ENCODE peak calls at places on chromosomes 11 and 22, in nine cellular contexts. One of them, this sample, is unnamed.

GRCh38 chr11:69380921-69381581 is 87.1 kb downstream of the MYEOV start:
- DNase-seq in midbrain: peak
- DNase-seq in EL: no peak
- DNase-seq in fibroblast of villous mesenchyme: no peak
- DNase-seq in germinal center: no peak
- DNase-seq in upper lobe of left lung: no peak
- DNase-seq in astrocyte of the cerebellum: no peak
- DNase-seq in RCC 7860: no peak
- DNase-seq in H9: no peak
- DNase-seq in this sample: no peak

GRCh38 chr22:26650722-26651421 is 6.5 kb upstream of the MIAT start:
- DNase-seq in H9: no peak
- DNase-seq in fibroblast of villous mesenchyme: no peak
- DNase-seq in germinal center: no peak
- DNase-seq in upper lobe of left lung: no peak
- DNase-seq in astrocyte of the cerebellum: no peak
- DNase-seq in EL: no peak
- DNase-seq in midbrain: no peak
- DNase-seq in RCC 7860: no peak
- DNase-seq in this sample: no peak

GRCh38 chr11:16773981-16774710 is 35.7 kb downstream of the C11orf58 start:
- DNase-seq in germinal center: no peak
- DNase-seq in astrocyte of the cerebellum: no peak
- DNase-seq in H9: no peak
- DNase-seq in RCC 7860: no peak
- DNase-seq in EL: no peak
- DNase-seq in midbrain: no peak
- DNase-seq in fibroblast of villous mesenchyme: no peak
- DNase-seq in upper lobe of left lung: no peak
- DNase-seq in this sample: no peak

GRCh38 chr22:47052236-47053012 is 290.0 kb downstream of the TBC1D22A start:
- DNase-seq in upper lobe of left lung: peak
- DNase-seq in midbrain: no peak
- DNase-seq in germinal center: no peak
- DNase-seq in RCC 7860: no peak
- DNase-seq in astrocyte of the cerebellum: no peak
- DNase-seq in fibroblast of villous mesenchyme: no peak
- DNase-seq in H9: no peak
- DNase-seq in EL: no peak
- DNase-seq in this sample: no peak

GRCh38 chr22:37818397-37819099 is 4.6 kb upstream of the GALR3 start:
- DNase-seq in upper lobe of left lung: peak
- DNase-seq in EL: peak
- DNase-seq in fibroblast of villous mesenchyme: peak
- DNase-seq in astrocyte of the cerebellum: no peak
- DNase-seq in RCC 7860: no peak
- DNase-seq in H9: peak
- DNase-seq in germinal center: peak
- DNase-seq in midbrain: no peak
- DNase-seq in this sample: no peak

GRCh38 chr11:61364012-61364396 is 1.8 kb downstream of the TMEM138 start:
- DNase-seq in fibroblast of villous mesenchyme: no peak
- DNase-seq in RCC 7860: no peak
- DNase-seq in astrocyte of the cerebellum: no peak
- DNase-seq in EL: no peak
- DNase-seq in upper lobe of left lung: no peak
- DNase-seq in midbrain: no peak
- DNase-seq in germinal center: no peak
- DNase-seq in H9: no peak
- DNase-seq in this sample: no peak

GRCh38 chr22:46795140-46795539 is 32.7 kb downstream of the TBC1D22A start:
- DNase-seq in H9: no peak
- DNase-seq in germinal center: no peak
- DNase-seq in RCC 7860: no peak
- DNase-seq in upper lobe of left lung: no peak
- DNase-seq in astrocyte of the cerebellum: no peak
- DNase-seq in EL: no peak
- DNase-seq in midbrain: no peak
- DNase-seq in fibroblast of villous mesenchyme: no peak
- DNase-seq in this sample: no peak

GRCh38 chr11:2796508-2797180 is 88.9 kb downstream of the CDKN1C start:
- DNase-seq in EL: no peak
- DNase-seq in H9: peak
- DNase-seq in upper lobe of left lung: peak
- DNase-seq in germinal center: no peak
- DNase-seq in RCC 7860: no peak
- DNase-seq in astrocyte of the cerebellum: no peak
- DNase-seq in fibroblast of villous mesenchyme: no peak
- DNase-seq in midbrain: no peak
- DNase-seq in this sample: no peak

GRCh38 chr11:35304393-35304790 is 115.0 kb downstream of the SLC1A2 start:
- DNase-seq in germinal center: no peak
- DNase-seq in RCC 7860: peak
- DNase-seq in fibroblast of villous mesenchyme: peak
- DNase-seq in EL: peak
- DNase-seq in astrocyte of the cerebellum: no peak
- DNase-seq in H9: no peak
- DNase-seq in upper lobe of left lung: no peak
- DNase-seq in midbrain: no peak
- DNase-seq in this sample: peak

GRCh38 chr11:66188580-66188979 is 79.9 kb upstream of the RAB1B start:
- DNase-seq in upper lobe of left lung: no peak
- DNase-seq in H9: no peak
- DNase-seq in midbrain: no peak
- DNase-seq in germinal center: no peak
- DNase-seq in fibroblast of villous mesenchyme: peak
- DNase-seq in RCC 7860: peak
- DNase-seq in EL: peak
- DNase-seq in astrocyte of the cerebellum: peak
- DNase-seq in this sample: no peak

GRCh38 chr22:24039046-24039445 is 27.9 kb downstream of the CABIN1 start:
- DNase-seq in fibroblast of villous mesenchyme: no peak
- DNase-seq in H9: no peak
- DNase-seq in EL: no peak
- DNase-seq in germinal center: no peak
- DNase-seq in midbrain: no peak
- DNase-seq in RCC 7860: no peak
- DNase-seq in upper lobe of left lung: no peak
- DNase-seq in astrocyte of the cerebellum: no peak
- DNase-seq in this sample: no peak

GRCh38 chr11:17014774-17015638 is 792 bp upstream of the PLEKHA7 start:
- DNase-seq in midbrain: peak
- DNase-seq in RCC 7860: peak
- DNase-seq in H9: peak
- DNase-seq in EL: peak
- DNase-seq in astrocyte of the cerebellum: no peak
- DNase-seq in germinal center: peak
- DNase-seq in fibroblast of villous mesenchyme: peak
- DNase-seq in upper lobe of left lung: no peak
- DNase-seq in this sample: no peak

This sample was measured in H4.